ENCODE peak calls at places on chromosomes 2 and 18, in six cellular contexts. S is tibial artery, D is stomach, V is hepatocyte, R is adrenal gland, C is Panc1. T is an unnamed sample. For H3K4me1, the result is how much of the 10 kb centered on the place peaks cover.

GRCh38 chr18:79068299-79068945 is 772 bp upstream of the ATP9B start:
- DNase-seq in V (no peak), S (no peak), R (peak), C (no peak), D (no peak), T (no peak)

GRCh38 chr2:24209389-24210105 is 34.7 kb downstream of the FAM228A start:
- DNase-seq in D (no peak), C (no peak), R (no peak), V (no peak), S (no peak), T (no peak)

GRCh38 chr18:67094123-67094522 is 422.4 kb downstream of the DSEL start:
- DNase-seq in S (no peak), C (no peak), D (no peak), V (no peak), R (no peak), T (no peak)

GRCh38 chr18:36128907-36129299 is 237 bp downstream of the SLC39A6 start:
- DNase-seq in R (no peak), V (no peak), D (no peak), C (no peak), S (no peak), T (no peak)

GRCh38 chr18:58117685-58118403 is 73.8 kb downstream of the NEDD4L start:
- DNase-seq in R (peak), V (peak), S (no peak), D (peak), C (peak), T (no peak)

GRCh38 chr2:81706856-81707255 is 1402.3 kb upstream of the LRRTM1 start:
- DNase-seq in V (no peak), S (no peak), R (no peak), D (no peak), C (no peak), T (no peak)

GRCh38 chr2:146321175-146321574 is 1523.7 kb upstream of the ACVR2A start:
- DNase-seq in D (no peak), S (no peak), C (no peak), V (no peak), R (no peak), T (no peak)

GRCh38 chr18:49139726-49140125 is 189.0 kb upstream of the SMAD7 start:
- DNase-seq in V (no peak), D (no peak), R (no peak), C (no peak), S (no peak), T (no peak)

GRCh38 chr2:10239561-10239967 is 63.1 kb upstream of the HPCAL1 start:
- DNase-seq in V (no peak), R (no peak), S (peak), C (no peak), D (no peak), T (no peak)

GRCh38 chr18:12741351-12741750 is 38.5 kb downstream of the PSMG2 start:
- DNase-seq in S (no peak), R (no peak), V (no peak), C (peak), D (no peak), T (no peak)

GRCh38 chr18:8990276-8991031 is 112.0 kb upstream of the NDUFV2 start:
- DNase-seq in D (peak), C (no peak), V (no peak), R (no peak), S (no peak), T (peak)

GRCh38 chr18:56709463-56709862 is 58.3 kb downstream of the WDR7 start:
- DNase-seq in C (peak), V (peak), R (peak), S (no peak), D (no peak), T (no peak)

GRCh38 chr2:55616509-55617159 is 788 bp downstream of the PPP4R3B start:
- DNase-seq in R (peak), D (no peak), S (no peak), C (no peak), V (peak), T (no peak)

GRCh38 chr2:37920570-37920969 is 4.5 kb upstream of the RMDN2 start:
- DNase-seq in D (no peak), V (no peak), C (no peak), S (no peak), R (peak), T (no peak)

GRCh38 chr2:49129034-49129433 is 25.3 kb downstream of the FSHR start:
- DNase-seq in C (no peak), D (no peak), R (no peak), V (no peak), S (no peak), T (no peak)

GRCh38 chr2:36461039-36461681 is 105.6 kb downstream of the CRIM1 start:
- DNase-seq in V (peak), D (no peak), R (no peak), C (peak), S (no peak), T (no peak)

GRCh38 chr2:24471662-24472061 is 19.4 kb upstream of the NCOA1 start:
- DNase-seq in V (no peak), S (no peak), D (no peak), C (no peak), R (no peak), T (no peak)

GRCh38 chr2:218340656-218341055 is 16.0 kb upstream of the CATIP start:
- DNase-seq in C (no peak), D (no peak), R (no peak), S (no peak), V (no peak), T (no peak)

GRCh38 chr18:21110667-21111350 is 804 bp downstream of the ROCK1 start:
- DNase-seq in S (peak), V (peak), R (peak), C (no peak), D (peak), T (peak)

GRCh38 chr2:23526114-23526513 is 141.1 kb downstream of the KLHL29 start:
- DNase-seq in S (no peak), C (no peak), R (no peak), V (no peak), D (no peak), T (no peak)

GRCh38 chr18:77105680-77106079 is 26.9 kb downstream of the MBP start:
- DNase-seq in R (no peak), D (no peak), S (no peak), V (no peak), C (no peak), T (no peak)

GRCh38 chr18:47936975-47937374 is 6.5 kb upstream of the SMAD2 start:
- DNase-seq in S (no peak), D (no peak), V (no peak), C (no peak), R (no peak), T (no peak)

GRCh38 chr2:236663267-236663666 is 93.6 kb downstream of the ACKR3 start:
- DNase-seq in C (no peak), S (peak), R (no peak), D (no peak), V (peak), T (peak)

GRCh38 chr2:44389895-44390294 is 28.1 kb downstream of the CAMKMT start:
- DNase-seq in D (no peak), R (no peak), C (no peak), S (no peak), V (no peak), T (no peak)

GRCh38 chr2:157792345-157793052 is 83.6 kb downstream of the ACVR1 start:
- DNase-seq in S (no peak), V (no peak), D (no peak), R (peak), C (no peak), T (no peak)

GRCh38 chr2:8177550-8177949 is 504.3 kb upstream of the ID2 start:
- DNase-seq in D (no peak), S (no peak), C (no peak), V (no peak), R (no peak), T (no peak)

GRCh38 chr2:29304399-29304798 is 189.2 kb downstream of the CLIP4 start:
- DNase-seq in D (no peak), S (peak), V (no peak), R (peak), C (no peak), T (no peak)

GRCh38 chr18:80191264-80191663 is 56.0 kb downstream of the PARD6G start:
- DNase-seq in R (no peak), V (no peak), C (no peak), D (no peak), S (no peak), T (no peak)

GRCh38 chr2:130391872-130392670 is 36.2 kb downstream of the PTPN18 start:
- DNase-seq in D (no peak), R (no peak), C (no peak), V (peak), S (no peak), T (no peak)

GRCh38 chr2:170817247-170817998 is 736 bp downstream of the GAD1 start:
- DNase-seq in D (no peak), C (no peak), R (peak), V (no peak), S (no peak), T (no peak)

GRCh38 chr2:129319422-129319717 is 660.1 kb upstream of the RAB6C start:
- DNase-seq in R (no peak), C (no peak), D (no peak), V (no peak), S (no peak), T (no peak)

GRCh38 chr2:241066893-241067341 is 35.2 kb downstream of the MTERF4 start:
- DNase-seq in D (no peak), C (no peak), R (no peak), S (no peak), V (no peak), T (no peak)
- TF ChIP-seq CTCF in D (no peak), C (no peak), R (no peak), S (no peak), V (no peak), T (no peak)

GRCh38 chr2:206276169-206276927 is 1.9 kb downstream of the ZDBF2 start:
- DNase-seq in D (no peak), S (no peak), R (no peak), V (no peak), C (no peak), T (no peak)
- H3K4me3 ChIP-seq in D (peak), S (no peak), R (peak), V (peak), C (no peak), T (peak)

GRCh38 chr18:24039666-24040065 is 25.1 kb downstream of the TTC39C start:
- DNase-seq in V (no peak), D (no peak), S (no peak), C (no peak), R (no peak), T (no peak)
- H3K4me1 ChIP-seq in V (under half), D (under half), S (under half), C (under half), R (under half), T (under half)

GRCh38 chr18:814300-815084 is 2.5 kb upstream of the YES1 start:
- DNase-seq in C (no peak), D (no peak), R (no peak), V (no peak), S (no peak), T (no peak)
- TF ChIP-seq CTCF in C (peak), D (no peak), R (no peak), V (no peak), S (no peak), T (no peak)

GRCh38 chr2:234491897-234492296 is 5.0 kb downstream of the ARL4C start:
- DNase-seq in D (no peak), R (no peak), V (no peak), C (no peak), S (no peak), T (no peak)

GRCh38 chr2:234491281-234491680 is 5.6 kb downstream of the ARL4C start:
- DNase-seq in D (no peak), R (no peak), S (no peak), C (no peak), V (no peak), T (no peak)

GRCh38 chr2:234494361-234495075 is 2.4 kb downstream of the ARL4C start:
- DNase-seq in R (no peak), C (no peak), S (no peak), V (peak), D (peak), T (no peak)

GRCh38 chr2:234492687-234493086 is 4.2 kb downstream of the ARL4C start:
- DNase-seq in D (no peak), R (no peak), V (no peak), S (no peak), C (no peak), T (no peak)

DNA sequence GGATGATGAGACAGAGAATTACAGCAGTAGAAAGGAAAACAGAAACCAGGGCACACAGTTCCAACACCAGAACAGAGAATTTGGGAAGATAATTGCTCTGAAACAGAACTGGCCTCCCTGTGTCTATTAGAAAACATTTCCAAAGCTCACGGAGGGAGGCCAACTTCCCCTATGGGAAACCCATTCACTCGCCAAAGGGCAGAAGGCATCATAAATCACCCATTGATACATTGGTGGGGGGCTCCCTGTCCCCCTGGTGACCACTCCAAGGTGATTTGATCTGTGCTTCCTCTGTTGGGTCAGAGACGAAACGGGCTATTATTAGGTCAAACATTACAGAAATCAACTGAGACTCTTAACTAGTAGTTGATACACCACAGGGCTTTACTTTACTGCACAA is 3.8 kb downstream of the ARL4C start:
- DNase-seq in S (no peak), D (no peak), R (no peak), V (no peak), C (no peak), T (no peak)
- H3K4me3 ChIP-seq in S (no peak), D (peak), R (no peak), V (no peak), C (peak), T (no peak)

GRCh38 chr2:115596659-115597375 is 1154.4 kb downstream of the DPP10 start:
- DNase-seq in S (no peak), V (no peak), D (no peak), C (no peak), R (no peak), T (no peak)
- H3K4me1 ChIP-seq in S (under half), V (under half), D (under half), C (under half), R (under half), T (under half)